ENCODE peak calls at places on chromosome 22, in four cellular contexts. S is GM12865, R is cardiac fibroblast, Q is IMR-90. C is an unnamed sample.

GRCh38 chr22:23192133-23192532 is 11.8 kb downstream of the BCR start:
- DNase-seq in Q (no peak), S (no peak), R (no peak), C (no peak)

GRCh38 chr22:20771918-20772625 is 1.8 kb upstream of the SERPIND1 start:
- DNase-seq in Q (no peak), R (no peak), S (no peak), C (no peak)

GRCh38 chr22:36377022-36377631 is 10.6 kb downstream of the MYH9 start:
- DNase-seq in S (peak), R (peak), Q (no peak), C (no peak)

GRCh38 chr22:37273126-37273845 is 9.0 kb upstream of the CYTH4 start:
- DNase-seq in R (peak), Q (peak), S (peak), C (no peak)

GRCh38 chr22:29004647-29005371 is 56.8 kb downstream of the C22orf31 start:
- DNase-seq in R (no peak), Q (peak), S (no peak), C (no peak)

GRCh38 chr22:29288837-29289236 is 17.6 kb upstream of the GAS2L1 start:
- DNase-seq in R (no peak), S (no peak), Q (no peak), C (no peak)

GRCh38 chr22:35440129-35440528 is 40.2 kb downstream of the MCM5 start:
- DNase-seq in S (no peak), Q (no peak), R (no peak), C (no peak)

GRCh38 chr22:29747832-29748231 is 19.0 kb downstream of the ZMAT5 start:
- DNase-seq in Q (no peak), R (no peak), S (no peak), C (no peak)

GRCh38 chr22:20651286-20651685 is 122.6 kb upstream of the SERPIND1 start:
- DNase-seq in R (peak), S (no peak), Q (no peak), C (no peak)

GRCh38 chr22:39013923-39014722 is at the start of gene APOBEC3C:
- DNase-seq in R (peak), S (peak), Q (peak), C (peak)
- TF ChIP-seq CTCF in R (no peak), S (no peak), Q (peak), C (peak)

GRCh38 chr22:45456811-45457210 is 43.3 kb downstream of the RIBC2 start:
- DNase-seq in S (no peak), Q (no peak), R (no peak), C (no peak)

GRCh38 chr22:45458532-45458931 is 44.2 kb upstream of the FBLN1 start:
- DNase-seq in R (no peak), Q (no peak), S (no peak), C (no peak)

GRCh38 chr22:45459235-45459634 is 43.4 kb upstream of the FBLN1 start:
- DNase-seq in Q (no peak), S (no peak), R (no peak), C (no peak)

GRCh38 chr22:45460288-45461109 is 42.2 kb upstream of the FBLN1 start:
- DNase-seq in R (peak), S (no peak), Q (peak), C (no peak)

DNA sequence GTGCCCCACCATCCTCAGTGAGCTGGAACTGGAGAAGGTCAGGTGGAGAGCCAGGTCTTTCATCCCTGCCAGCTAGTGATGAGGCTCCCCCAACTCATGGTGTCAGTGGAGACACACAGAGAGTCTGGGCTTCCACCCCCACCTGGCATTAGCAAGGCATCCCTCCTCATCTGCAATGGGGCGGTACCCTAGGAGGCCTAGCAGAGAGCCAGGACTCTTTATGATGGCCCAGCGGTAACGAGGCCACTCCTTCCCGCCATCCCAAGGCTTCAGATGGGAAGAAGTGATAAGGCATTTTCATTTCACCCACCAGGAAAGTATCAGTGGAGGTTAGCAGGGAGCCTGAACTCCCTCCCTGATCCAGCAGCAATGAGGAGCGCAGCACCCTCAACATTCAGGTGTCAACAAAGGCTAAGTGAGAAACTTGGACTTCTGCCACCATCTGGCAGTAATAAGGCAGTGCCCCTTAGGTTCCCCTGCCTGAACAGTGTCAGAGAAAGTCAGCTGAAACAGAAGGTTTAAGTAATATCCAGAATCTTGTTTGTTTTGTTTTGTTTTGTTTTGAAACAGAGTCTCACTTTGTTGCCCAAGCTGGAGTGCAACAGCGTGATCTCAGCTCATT is 40.5 kb upstream of the FBLN1 start:
- DNase-seq in R (no peak), Q (no peak), S (peak), C (no peak)
- TF ChIP-seq CTCF in R (no peak), Q (no peak), S (no peak), C (no peak)

DNA sequence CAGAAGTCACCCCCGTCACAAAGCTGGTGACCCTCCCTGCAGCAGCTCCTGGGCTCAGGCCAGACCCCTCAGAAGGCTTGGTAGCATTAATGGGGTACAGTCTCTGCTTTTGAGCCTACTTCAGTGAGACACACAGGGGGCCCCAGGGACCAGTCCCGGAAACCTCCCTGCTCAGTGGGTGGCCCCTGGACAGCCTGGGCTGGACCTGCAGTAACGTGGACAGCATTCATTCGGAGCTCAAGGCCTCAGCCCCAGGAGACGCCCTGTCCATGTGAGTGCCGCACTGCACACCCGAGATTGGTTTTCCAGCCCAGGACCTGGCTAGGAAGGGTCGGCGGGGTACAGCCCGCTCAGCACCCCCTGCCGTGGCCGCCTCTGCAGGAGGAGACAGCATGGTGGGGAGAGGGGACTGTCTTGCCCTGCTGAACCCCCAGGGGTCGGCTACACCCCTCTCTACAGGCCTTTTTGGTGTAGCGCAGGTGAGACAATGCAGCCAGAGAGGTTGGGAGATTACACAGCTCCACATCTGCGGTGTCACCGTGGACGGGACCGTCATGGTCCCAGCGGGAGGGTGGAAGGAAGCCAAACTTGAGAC is 83.4 kb downstream of the FBLN1 start:
- DNase-seq in S (no peak), Q (no peak), R (no peak), C (no peak)
- TF ChIP-seq CTCF in S (no peak), Q (no peak), R (no peak), C (no peak)

GRCh38 chr22:48968201-48968959 is 859.3 kb downstream of the BRD1 start:
- DNase-seq in R (no peak), Q (no peak), S (no peak), C (no peak)
- TF ChIP-seq CTCF in R (no peak), Q (no peak), S (no peak), C (no peak)

DNA sequence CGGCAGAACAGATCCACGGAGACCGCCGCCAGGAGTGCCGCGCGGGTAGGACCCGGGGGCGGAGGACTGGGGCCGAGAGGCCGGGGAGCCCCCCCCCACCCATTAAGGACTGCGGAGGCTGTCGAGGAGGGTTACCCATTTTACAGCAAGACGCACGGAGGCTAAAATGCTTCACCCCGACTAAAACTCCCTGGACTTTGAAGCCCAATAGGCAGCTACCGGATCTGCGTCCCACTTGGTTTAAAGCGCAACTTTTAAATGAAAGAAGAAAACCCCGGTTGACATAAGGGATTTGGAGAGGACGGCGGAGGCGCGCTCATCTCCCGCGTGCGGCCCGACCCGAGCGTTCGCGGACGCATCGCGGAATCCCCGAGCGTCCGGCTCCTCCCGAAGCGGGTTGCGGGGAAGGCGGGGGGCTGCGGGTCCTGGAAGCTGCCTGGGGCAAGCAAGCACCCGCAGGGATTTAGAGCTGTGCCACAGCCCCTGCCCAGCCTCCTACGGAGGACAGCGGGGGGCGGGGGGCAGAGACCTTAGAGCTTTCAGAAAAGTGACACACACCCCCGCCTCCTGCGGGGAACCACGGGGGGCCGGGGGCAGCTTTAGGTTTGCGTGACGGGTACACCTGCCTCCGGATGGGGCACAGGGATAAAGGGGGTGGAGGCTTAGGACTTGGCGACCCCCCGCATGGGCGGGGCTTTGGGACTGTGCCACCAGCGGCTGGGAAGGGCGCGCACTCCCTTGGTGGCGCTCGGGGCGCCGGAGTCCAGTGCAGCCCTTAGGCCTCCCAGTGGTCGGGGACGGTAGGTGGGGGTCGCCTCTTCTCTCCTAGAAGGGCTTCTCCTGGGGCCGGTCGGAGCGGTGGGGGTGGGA is 761 bp upstream of the CELSR1 start:
- DNase-seq in Q (peak), S (no peak), R (peak), C (no peak)
- TF ChIP-seq CTCF in Q (no peak), S (no peak), R (peak), C (no peak)

GRCh38 chr22:27331526-27332281 is 469.9 kb downstream of the MN1 start:
- DNase-seq in Q (peak), R (peak), S (no peak), C (no peak)
- TF ChIP-seq CTCF in Q (peak), R (peak), S (no peak), C (peak)

GRCh38 chr22:17795143-17795542 is 20.9 kb upstream of the BID start:
- DNase-seq in R (no peak), Q (no peak), S (no peak), C (no peak)

GRCh38 chr22:17794726-17795125 is 20.5 kb upstream of the BID start:
- DNase-seq in R (no peak), Q (no peak), S (no peak), C (no peak)

GRCh38 chr22:17795661-17796548 is 21.6 kb upstream of the BID start:
- DNase-seq in R (no peak), Q (no peak), S (peak), C (no peak)

GRCh38 chr22:17797721-17798559 is 23.7 kb upstream of the BID start:
- DNase-seq in R (no peak), S (peak), Q (no peak), C (no peak)

GRCh38 chr22:17796695-17797094 is 22.4 kb upstream of the BID start:
- DNase-seq in R (no peak), Q (no peak), S (no peak), C (no peak)
- TF ChIP-seq CTCF in R (no peak), Q (no peak), S (no peak), C (no peak)

DNA sequence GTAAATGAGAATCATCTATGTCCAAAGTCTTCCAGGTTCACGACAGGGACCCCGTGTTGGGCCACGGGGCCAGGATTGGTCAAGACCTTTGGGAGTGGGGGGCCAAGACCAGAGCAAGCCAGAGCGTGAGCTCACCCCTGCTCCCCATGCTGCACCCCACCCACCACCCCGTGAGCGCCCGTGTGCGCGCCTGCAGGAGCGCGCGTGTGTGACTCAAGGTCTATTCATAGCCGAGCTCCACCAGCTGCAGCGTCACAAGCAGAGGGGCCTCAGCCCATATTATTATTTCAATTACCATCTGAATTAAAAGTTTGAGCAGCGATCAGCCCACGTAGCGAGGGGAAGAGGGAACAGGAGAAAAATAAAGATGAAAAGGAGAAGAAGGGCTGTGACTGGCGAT is 5.2 kb downstream of the KCNJ4 start:
- DNase-seq in Q (no peak), R (no peak), S (no peak), C (no peak)
- TF ChIP-seq CTCF in Q (no peak), R (no peak), S (no peak), C (no peak)

GRCh38 chr22:43446881-43447280 is 35.1 kb downstream of the MPPED1 start:
- DNase-seq in R (no peak), S (no peak), Q (no peak), C (no peak)
- TF ChIP-seq CTCF in R (no peak), S (no peak), Q (no peak), C (no peak)